ENCODE peak calls at places on chromosomes 12 and 14, in four cellular contexts. J, G, F and O are unnamed samples.
A peak's percentile ranks its signal among the peaks of the same experiment; 100 is the strongest.

GRCh38 chr14:91363776-91364523 is 53.7 kb downstream of the CCDC88C start:
- DNase-seq in J (no peak), G (peak; percentile 16), F (no peak), O (no peak)

GRCh38 chr12:32727237-32727636 is 28.5 kb downstream of the YARS2 start:
- DNase-seq in F (no peak), J (no peak), G (no peak), O (no peak)

GRCh38 chr12:27982380-27982779 is 9.8 kb upstream of the PTHLH start:
- DNase-seq in G (no peak), F (no peak), J (no peak), O (no peak)

GRCh38 chr12:111182391-111182790 is 186.5 kb downstream of the PHETA1 start:
- DNase-seq in G (no peak), F (no peak), J (no peak), O (no peak)

GRCh38 chr14:56812364-56813103 is 2.3 kb upstream of the OTX2 start:
- DNase-seq in G (no peak), F (no peak), J (no peak), O (no peak)

GRCh38 chr12:115752913-115753726 is 524.4 kb downstream of the MED13L start:
- DNase-seq in G (peak; percentile 26), F (peak; percentile 58), J (peak; percentile 42), O (peak; percentile 27)

GRCh38 chr14:104770851-104771272 is 17.9 kb downstream of the SIVA1 start:
- DNase-seq in G (no peak), J (no peak), F (no peak), O (peak; percentile 4)

GRCh38 chr14:91281346-91281745 is 36.8 kb upstream of the GPR68 start:
- DNase-seq in J (no peak), G (no peak), F (no peak), O (no peak)

GRCh38 chr12:90280033-90280432 is 571.4 kb upstream of the ATP2B1 start:
- DNase-seq in F (no peak), G (no peak), J (no peak), O (no peak)

GRCh38 chr12:125393569-125393968 is 328.3 kb downstream of the AACS start:
- DNase-seq in J (no peak), F (no peak), G (no peak), O (no peak)

GRCh38 chr12:123104809-123105208 is 46.1 kb downstream of the PITPNM2 start:
- DNase-seq in G (no peak), F (peak; percentile 27), J (no peak), O (no peak)

GRCh38 chr12:53051058-53051880 is 1.4 kb downstream of the TNS2 start:
- DNase-seq in F (peak; percentile 82), G (no peak), J (no peak), O (no peak)

GRCh38 chr14:22821193-22822016 is 6.2 kb upstream of the SLC7A7 start:
- DNase-seq in F (peak; percentile 84), J (no peak), G (no peak), O (no peak)

GRCh38 chr12:98709022-98709421 is 63.9 kb downstream of the APAF1 start:
- DNase-seq in J (no peak), F (no peak), G (no peak), O (no peak)

GRCh38 chr14:56118611-56119181 is 485 bp downstream of the PELI2 start:
- DNase-seq in J (no peak), G (peak; percentile 12), F (no peak), O (no peak)

GRCh38 chr14:50020799-50021198 is 95.6 kb downstream of the VCPKMT start:
- DNase-seq in J (no peak), F (no peak), G (no peak), O (no peak)

GRCh38 chr14:56216631-56217379 is 98.6 kb downstream of the PELI2 start:
- DNase-seq in J (no peak), F (no peak), G (peak; percentile 31), O (no peak)

GRCh38 chr12:117015811-117016210 is 83.4 kb downstream of the TESC start:
- DNase-seq in F (no peak), J (no peak), G (no peak), O (no peak)

GRCh38 chr14:67268456-67269115 is 27.4 kb downstream of the PALS1 start:
- DNase-seq in G (no peak), F (no peak), J (no peak), O (no peak)

GRCh38 chr14:77641534-77642341 is 25.3 kb upstream of the SPTLC2 start:
- DNase-seq in F (no peak), J (no peak), G (no peak), O (no peak)

GRCh38 chr14:99230271-99231141 is 41.5 kb downstream of the BCL11B start:
- DNase-seq in J (no peak), F (no peak), G (peak; percentile 24), O (no peak)

GRCh38 chr12:99435095-99435791 is 212.3 kb upstream of the GARIN6 start:
- DNase-seq in G (no peak), J (no peak), F (no peak), O (no peak)

GRCh38 chr14:84445486-84445885 is 1084.5 kb upstream of the FLRT2 start:
- DNase-seq in F (no peak), G (no peak), J (no peak), O (no peak)

GRCh38 chr12:55974308-55974724 is 438 bp downstream of the RAB5B start:
- DNase-seq in G (no peak), F (peak; percentile 31), J (no peak), O (no peak)

GRCh38 chr12:50699940-50700339 is 64.0 kb upstream of the ATF1 start:
- DNase-seq in F (no peak), J (no peak), G (no peak), O (no peak)

GRCh38 chr12:22525426-22525825 is 18.9 kb downstream of the C2CD5 start:
- DNase-seq in J (no peak), G (no peak), F (no peak), O (no peak)

GRCh38 chr14:68658029-68658509 is 134.8 kb downstream of the ZFP36L1 start:
- DNase-seq in J (no peak), F (no peak), G (no peak), O (no peak)

GRCh38 chr12:473863-474577 is 14.3 kb downstream of the B4GALNT3 start:
- DNase-seq in J (no peak), G (no peak), F (no peak), O (no peak)
- TF ChIP-seq TCF7L2 in J (no peak), G (no peak), F (no peak), O (no peak)

GRCh38 chr12:67728296-67728666 is 79.7 kb downstream of the DYRK2 start:
- DNase-seq in J (no peak), G (no peak), F (no peak), O (no peak)
- TF ChIP-seq REST in J (no peak), G (no peak), F (no peak), O (no peak)

DNA sequence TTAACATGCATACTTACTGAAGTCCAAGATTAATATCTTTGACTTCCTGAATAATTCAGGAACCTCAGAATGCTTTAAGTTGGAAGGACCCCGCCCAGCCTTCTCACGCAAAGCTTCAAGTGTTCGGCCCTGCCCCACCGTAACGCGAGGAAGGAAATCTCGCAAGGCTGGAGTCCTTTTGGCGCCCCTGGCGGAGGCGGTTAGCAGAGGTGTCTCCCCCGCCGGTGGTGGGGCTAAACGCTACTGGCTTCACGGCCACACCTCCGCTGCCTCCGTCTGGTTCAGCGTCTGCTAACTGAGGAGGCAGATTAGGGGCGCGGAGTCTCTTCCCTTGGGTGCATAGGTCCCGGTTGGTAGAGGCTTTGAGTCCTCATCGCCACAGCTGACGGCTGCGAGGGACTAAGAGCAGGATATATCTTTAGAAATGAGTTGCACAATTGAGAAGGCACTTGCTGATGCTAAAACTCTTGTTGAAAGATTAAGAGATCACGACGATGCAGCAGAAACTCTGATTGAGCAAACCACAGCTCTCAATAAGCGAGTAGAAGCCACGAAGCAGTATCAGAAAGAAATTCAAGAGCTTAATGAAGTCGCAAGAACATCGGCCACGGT is 21.9 kb downstream of the SPATS2 start:
- DNase-seq in J (no peak), F (no peak), G (no peak), O (no peak)
- TF ChIP-seq CTCF in J (no peak), F (no peak), G (no peak), O (no peak)

GRCh38 chr14:20754308-20754707 is 8.6 kb downstream of the EDDM3A start:
- DNase-seq in J (no peak), F (no peak), G (no peak), O (no peak)

GRCh38 chr14:20760950-20761349 is 7.3 kb upstream of the EDDM3B start:
- DNase-seq in G (no peak), F (no peak), J (no peak), O (no peak)

GRCh38 chr14:20751963-20752562 is 6.4 kb downstream of the EDDM3A start:
- DNase-seq in G (no peak), F (no peak), J (no peak), O (no peak)

GRCh38 chr14:20755037-20755436 is 9.3 kb downstream of the EDDM3A start:
- DNase-seq in G (no peak), F (no peak), J (no peak), O (no peak)

DNA sequence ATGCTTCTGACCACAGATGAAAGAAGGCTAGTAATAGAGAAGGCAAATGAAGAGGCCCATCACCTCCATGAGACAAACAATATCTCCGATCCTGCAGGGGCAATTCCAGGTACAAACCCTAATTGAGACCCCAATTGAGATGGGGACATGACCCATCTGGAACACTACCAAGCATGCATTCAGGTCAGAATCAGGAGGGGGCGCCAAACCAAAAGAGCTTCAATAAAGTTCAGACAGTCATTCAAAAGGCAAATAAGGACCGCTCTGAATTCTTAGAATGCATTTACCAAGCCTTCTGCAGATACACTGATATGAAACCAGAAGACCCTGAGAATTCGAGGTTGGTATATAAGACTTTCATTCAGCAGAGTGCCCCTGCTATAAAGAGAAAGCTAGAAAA is 10.2 kb upstream of the EDDM3B start:
- DNase-seq in J (no peak), F (no peak), G (peak; percentile 40), O (no peak)
- TF ChIP-seq TCF7L2 in J (no peak), F (no peak), G (no peak), O (no peak)

DNA sequence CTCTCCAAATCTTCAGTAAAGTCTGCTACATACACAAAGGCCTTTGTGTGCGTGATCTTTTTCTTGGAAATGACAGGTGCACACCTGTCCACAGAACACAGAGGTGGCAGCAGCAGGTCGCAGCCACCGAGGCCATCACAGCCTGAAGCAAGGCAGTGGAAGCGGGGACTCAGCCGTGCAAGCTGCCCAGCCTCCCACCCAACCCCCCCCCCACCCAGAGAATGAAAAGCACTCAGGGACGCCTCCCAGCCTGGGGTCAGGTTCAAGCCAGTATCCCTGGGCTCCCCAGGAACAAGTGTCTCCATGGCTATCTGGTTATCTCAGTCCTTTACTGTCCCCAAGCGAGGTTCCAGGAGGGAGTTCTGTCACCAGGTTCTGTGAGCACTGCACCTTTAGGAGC is 31.2 kb upstream of the TSPAN9 start:
- DNase-seq in J (no peak), F (no peak), G (peak; percentile 5), O (no peak)
- TF ChIP-seq REST in J (no peak), F (no peak), G (no peak), O (no peak)

GRCh38 chr12:106134294-106134949 is 4.3 kb downstream of the NUAK1 start:
- DNase-seq in G (no peak), F (no peak), J (no peak), O (no peak)
- TF ChIP-seq CTCF in G (no peak), F (no peak), J (no peak), O (no peak)

DNA sequence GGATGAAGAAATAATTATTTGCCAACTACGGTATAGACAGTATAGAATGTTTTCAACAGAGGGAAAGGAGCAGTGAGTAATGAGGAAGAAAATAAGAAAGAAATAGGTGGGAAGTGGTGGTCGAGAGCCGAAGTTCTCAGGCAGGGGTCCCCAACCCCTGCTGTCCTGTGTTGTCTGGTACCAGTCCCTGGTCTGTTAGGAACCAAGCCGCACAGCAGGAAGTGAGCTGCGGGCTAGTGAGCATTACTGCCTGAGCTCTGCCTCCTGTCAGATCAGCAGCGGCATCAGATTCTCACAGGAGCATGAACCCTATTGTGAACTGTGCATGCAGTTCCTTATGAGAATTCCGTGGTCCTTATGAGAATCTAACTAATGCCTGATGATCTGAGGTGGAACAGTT is 107.3 kb upstream of the PTPRR start:
- DNase-seq in J (no peak), F (no peak), G (no peak), O (no peak)
- TF ChIP-seq TCF7L2 in J (no peak), F (no peak), G (no peak), O (no peak)